ENCODE peak calls at places on chromosomes 5 and 9, in four cellular contexts. J, R, X and K are unnamed samples.

GRCh38 chr9:23431459-23431858 is 394.6 kb downstream of the ELAVL2 start:
- DNase-seq in J (no peak), R (no peak), X (no peak), K (no peak)

GRCh38 chr9:38422555-38423245 is 1.6 kb downstream of the IGFBPL1 start:
- DNase-seq in J (no peak), R (no peak), X (no peak), K (peak)

GRCh38 chr9:114521846-114522245 is 16.6 kb upstream of the WHRN start:
- DNase-seq in J (no peak), R (peak), X (no peak), K (no peak)

GRCh38 chr5:88820581-88820980 is 62.4 kb downstream of the MEF2C start:
- DNase-seq in J (no peak), R (no peak), X (no peak), K (no peak)

GRCh38 chr9:78026947-78027346 is 4.7 kb downstream of the GNAQ start:
- DNase-seq in J (no peak), R (no peak), X (no peak), K (no peak)

GRCh38 chr9:135601988-135602387 is 37.4 kb downstream of the GLT6D1 start:
- DNase-seq in J (no peak), R (no peak), X (no peak), K (no peak)

GRCh38 chr5:143235423-143235822 is 168.1 kb downstream of the NR3C1 start:
- DNase-seq in J (no peak), R (peak), X (no peak), K (no peak)

GRCh38 chr9:136522354-136523237 is 23.3 kb downstream of the NOTCH1 start:
- DNase-seq in J (no peak), R (no peak), X (no peak), K (no peak)

GRCh38 chr9:88814521-88815101 is 176.7 kb upstream of the S1PR3 start:
- DNase-seq in J (no peak), R (peak), X (no peak), K (peak)

DNA sequence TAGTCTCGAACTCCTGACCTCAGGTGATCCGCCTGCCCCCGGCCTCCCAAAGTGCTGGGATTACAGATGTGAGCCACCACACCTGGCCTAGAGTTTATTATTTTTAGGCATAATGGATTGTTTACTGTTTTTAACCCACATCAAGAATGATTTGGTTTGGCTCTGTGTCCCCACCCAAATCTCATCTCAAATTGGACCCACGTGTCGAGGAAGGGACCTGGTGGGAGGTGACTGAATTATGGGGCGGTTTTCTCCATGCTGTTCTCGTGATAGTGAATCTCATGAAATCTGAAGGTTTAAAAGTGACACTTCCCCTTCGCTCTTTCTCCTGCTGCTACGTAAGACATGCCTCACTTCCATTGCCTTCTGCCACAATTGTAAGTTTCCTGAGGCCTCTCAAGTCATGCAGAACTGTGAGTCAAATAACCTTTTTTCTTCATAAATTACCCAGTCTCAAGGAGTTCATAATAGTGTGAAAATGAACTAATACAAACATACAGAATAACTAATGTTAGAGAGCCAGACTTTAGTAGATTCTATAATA is 88.2 kb downstream of the RICTOR start:
- DNase-seq in J (no peak), R (no peak), X (no peak), K (no peak)
- H3K4me3 ChIP-seq in J (no peak), R (no peak), X (no peak), K (no peak)

DNA sequence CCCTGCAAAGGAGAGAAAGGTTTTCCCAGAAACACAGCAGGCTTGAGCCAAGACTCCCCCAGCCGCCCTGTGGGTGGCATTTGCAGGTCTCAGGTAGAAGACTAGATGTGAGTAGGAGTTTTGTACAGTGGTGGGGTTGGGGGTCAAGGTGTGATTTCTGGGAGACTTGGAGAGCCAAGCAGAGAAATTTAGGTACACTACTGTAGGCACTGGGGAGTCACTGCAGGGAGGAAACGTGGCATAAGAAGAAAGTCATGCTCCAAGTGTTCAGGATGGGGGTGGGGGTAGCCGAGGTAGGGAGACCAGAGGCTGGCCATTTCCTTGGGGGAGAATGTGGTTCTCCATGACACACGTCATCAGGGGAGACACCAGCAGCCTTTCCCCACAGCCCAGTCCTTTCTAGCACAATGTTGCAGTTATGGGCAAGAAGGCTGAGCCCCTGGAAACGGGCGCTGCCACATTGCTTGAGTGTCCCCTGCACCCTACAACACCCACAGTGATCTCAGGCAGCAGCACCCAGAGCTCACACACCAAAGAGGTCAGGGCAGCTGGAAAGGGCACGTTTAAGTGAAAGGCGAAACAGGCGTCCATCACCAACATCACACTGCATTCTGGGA is 210.5 kb downstream of the FSTL4 start:
- DNase-seq in J (peak), R (no peak), X (no peak), K (no peak)
- H3K27ac ChIP-seq in J (no peak), R (no peak), X (no peak), K (no peak)

GRCh38 chr9:121529237-121529987 is 29.8 kb upstream of the GGTA1 start:
- DNase-seq in J (peak), R (peak), X (no peak), K (peak)
- H3K4me3 ChIP-seq in J (no peak), R (no peak), X (no peak), K (no peak)

DNA sequence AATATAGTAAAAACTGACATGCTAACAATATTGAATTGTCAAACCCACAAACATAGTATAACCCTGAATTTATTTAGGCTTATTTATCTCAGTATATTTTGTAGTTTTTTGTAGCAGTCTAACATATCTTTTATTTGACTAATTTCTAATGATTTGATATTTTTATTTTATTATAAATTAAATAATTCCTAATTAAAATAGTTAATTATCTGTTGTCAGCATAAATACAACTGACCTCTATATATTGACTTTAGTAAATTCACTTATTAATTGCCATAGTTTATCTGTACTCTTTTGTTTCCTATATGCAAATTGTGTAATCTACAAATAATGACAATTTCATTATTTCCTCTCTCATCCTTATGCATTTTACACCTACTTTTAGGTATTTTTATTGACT is 215.1 kb upstream of the KIF2A start:
- DNase-seq in J (no peak), R (no peak), X (no peak), K (no peak)
- H3K27ac ChIP-seq in J (no peak), R (no peak), X (no peak), K (no peak)

GRCh38 chr9:120874226-120874839 is 2.7 kb downstream of the PHF19 start:
- DNase-seq in J (no peak), R (no peak), X (no peak), K (no peak)

GRCh38 chr9:120873512-120873911 is 3.5 kb downstream of the PHF19 start:
- DNase-seq in J (no peak), R (peak), X (no peak), K (no peak)

GRCh38 chr9:120875643-120875953 is 1.4 kb downstream of the PHF19 start:
- DNase-seq in J (no peak), R (no peak), X (peak), K (no peak)

GRCh38 chr9:120874861-120875565 is 2.0 kb downstream of the PHF19 start:
- DNase-seq in J (no peak), R (no peak), X (no peak), K (no peak)

GRCh38 chr9:120872775-120873502 is 4.0 kb downstream of the PHF19 start:
- DNase-seq in J (no peak), R (no peak), X (no peak), K (no peak)
- H3K4me3 ChIP-seq in J (no peak), R (no peak), X (no peak), K (no peak)

DNA sequence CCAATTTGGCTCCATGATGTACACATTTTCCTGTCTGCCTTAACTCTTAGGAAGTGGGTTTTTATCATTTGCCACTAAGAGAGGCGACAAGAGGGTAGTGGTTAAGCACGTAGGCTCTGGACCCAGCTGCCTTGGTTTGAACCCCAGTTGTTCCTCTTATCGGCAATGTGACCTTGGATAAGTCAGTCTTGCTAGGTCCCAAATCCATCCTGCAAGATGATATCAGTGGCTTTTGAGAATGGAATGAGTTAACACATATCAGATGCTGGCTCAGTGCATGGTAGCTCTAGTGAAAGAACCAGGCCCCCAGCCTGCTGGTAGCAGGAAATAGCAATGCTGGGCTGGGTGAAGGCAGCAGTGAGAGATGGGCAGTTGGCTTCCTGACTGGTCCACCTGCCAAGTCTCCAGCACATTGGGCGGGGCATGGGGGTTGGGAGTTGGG is 72.5 kb downstream of the STK10 start:
- DNase-seq in J (no peak), R (no peak), X (peak), K (no peak)
- H3K27ac ChIP-seq in J (peak), R (no peak), X (peak), K (no peak)

GRCh38 chr5:5523066-5523505 is 100.6 kb downstream of the ICE1 start:
- DNase-seq in J (no peak), R (no peak), X (peak), K (no peak)
- H3K4me3 ChIP-seq in J (no peak), R (no peak), X (no peak), K (no peak)

DNA sequence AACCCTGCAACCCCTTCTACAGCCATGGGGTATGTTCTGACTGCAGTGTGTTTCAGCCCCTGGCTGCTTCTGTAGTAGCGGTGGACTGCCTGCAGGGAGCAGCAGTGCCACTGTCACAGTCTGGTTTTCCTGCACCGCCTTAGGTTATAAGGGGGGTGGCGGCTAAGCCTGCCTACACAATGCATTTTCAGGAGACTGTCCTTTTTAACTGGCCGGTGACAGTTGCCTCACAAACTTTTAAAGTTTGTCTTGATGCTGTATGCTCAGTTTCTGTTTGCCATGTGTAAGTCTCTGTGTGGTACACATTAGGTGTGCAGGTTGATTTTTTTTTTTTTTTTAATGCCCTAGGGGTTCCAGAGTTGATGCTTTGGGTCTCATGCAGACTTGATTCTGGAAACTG is 53.0 kb downstream of the NUP214 start:
- DNase-seq in J (no peak), R (peak), X (peak), K (no peak)
- H3K27ac ChIP-seq in J (no peak), R (no peak), X (no peak), K (no peak)